ENCODE peak calls at places on chromosomes 7 and 10, in eight cellular contexts. Z is H4; O is SW 1271; K is GM23248; F is central memory CD8-positive, alpha-beta T cell; W is B cell; V is EH; I is GM19239. A is an unnamed sample.

GRCh38 chr7:112060625-112061024 is 145.6 kb downstream of the DOCK4 start:
- DNase-seq in F (no peak), W (no peak), V (no peak), O (no peak), I (no peak), Z (no peak), K (no peak), A (no peak)

GRCh38 chr10:29600821-29601220 is 34.0 kb downstream of the SVIL start:
- DNase-seq in Z (no peak), K (no peak), W (no peak), F (no peak), I (no peak), V (no peak), O (no peak), A (no peak)

GRCh38 chr10:4526426-4526825 is 299.6 kb upstream of the AKR1E2 start:
- DNase-seq in F (no peak), Z (no peak), O (no peak), K (peak), W (no peak), I (no peak), V (no peak), A (no peak)

GRCh38 chr7:154853063-154853726 is 149.7 kb downstream of the PAXIP1 start:
- DNase-seq in F (no peak), O (no peak), V (no peak), W (no peak), K (no peak), I (no peak), Z (no peak), A (no peak)

GRCh38 chr10:129853236-129853946 is 110.7 kb downstream of the EBF3 start:
- DNase-seq in F (no peak), K (peak), I (no peak), O (no peak), W (no peak), V (no peak), Z (no peak), A (peak)

GRCh38 chr7:36763084-36763807 is 39.0 kb upstream of the AOAH start:
- DNase-seq in I (no peak), Z (peak), W (no peak), O (no peak), K (peak), F (no peak), V (peak), A (no peak)

GRCh38 chr7:140607441-140607989 is 33.1 kb downstream of the DENND2A start:
- DNase-seq in W (no peak), F (no peak), I (no peak), V (peak), K (peak), O (no peak), Z (peak), A (peak)

GRCh38 chr7:121392277-121393004 is 3.7 kb downstream of the FAM3C start:
- DNase-seq in K (no peak), F (no peak), I (no peak), O (no peak), V (no peak), W (no peak), Z (no peak), A (no peak)

GRCh38 chr7:31986878-31987518 is 83.2 kb downstream of the PDE1C start:
- DNase-seq in K (peak), Z (peak), W (no peak), F (no peak), I (no peak), V (peak), O (no peak), A (peak)

GRCh38 chr10:59397971-59398370 is 35.6 kb upstream of the FAM13C start:
- DNase-seq in O (no peak), V (no peak), F (no peak), I (no peak), W (no peak), Z (no peak), K (no peak), A (no peak)

GRCh38 chr7:155348806-155349205 is 51.1 kb downstream of the INSIG1 start:
- DNase-seq in W (peak), F (no peak), O (no peak), Z (no peak), I (no peak), V (no peak), K (no peak), A (no peak)

GRCh38 chr10:7608001-7608400 is 58.8 kb downstream of the ITIH5 start:
- DNase-seq in I (no peak), Z (no peak), W (no peak), F (no peak), V (no peak), K (no peak), O (no peak), A (no peak)

GRCh38 chr10:79098061-79098460 is 29.3 kb downstream of the ZMIZ1 start:
- DNase-seq in K (no peak), V (no peak), W (no peak), Z (no peak), F (no peak), O (no peak), I (no peak), A (no peak)

GRCh38 chr7:11751315-11751714 is 80.7 kb downstream of the THSD7A start:
- DNase-seq in W (no peak), I (no peak), Z (no peak), K (no peak), F (no peak), O (no peak), V (no peak), A (no peak)